ENCODE peak calls at places on chromosome 15, in five cellular contexts. One of them, this sample, is unnamed. For H3K27me3, the result is how much of the 10 kb centered on the place peaks cover.

GRCh38 chr15:72961326-72961725 is 90.9 kb upstream of the NEO1 start:
- DNase-seq in HepG2: no peak
- DNase-seq in tibial nerve: no peak
- DNase-seq in H1: no peak
- DNase-seq in transverse colon: peak
- DNase-seq in this sample: no peak

GRCh38 chr15:58146734-58147133 is 8.6 kb downstream of the AQP9 start:
- DNase-seq in HepG2: no peak
- DNase-seq in tibial nerve: no peak
- DNase-seq in H1: no peak
- DNase-seq in transverse colon: no peak
- DNase-seq in this sample: no peak

GRCh38 chr15:91342091-91342490 is 242.0 kb downstream of the SV2B start:
- DNase-seq in H1: no peak
- DNase-seq in tibial nerve: no peak
- DNase-seq in transverse colon: no peak
- DNase-seq in HepG2: no peak
- DNase-seq in this sample: no peak

GRCh38 chr15:36911322-36911944 is 188.9 kb downstream of the MEIS2 start:
- DNase-seq in HepG2: peak
- DNase-seq in transverse colon: no peak
- DNase-seq in H1: no peak
- DNase-seq in tibial nerve: no peak
- DNase-seq in this sample: no peak

GRCh38 chr15:65192016-65192415 is 6.9 kb upstream of the CLPX start:
- DNase-seq in transverse colon: no peak
- DNase-seq in HepG2: peak
- DNase-seq in H1: no peak
- DNase-seq in tibial nerve: no peak
- DNase-seq in this sample: peak

GRCh38 chr15:37204698-37205097 is 104.3 kb upstream of the MEIS2 start:
- DNase-seq in HepG2: no peak
- DNase-seq in transverse colon: no peak
- DNase-seq in tibial nerve: no peak
- DNase-seq in H1: no peak
- DNase-seq in this sample: no peak

GRCh38 chr15:25501828-25502446 is 63.1 kb upstream of the UBE3A start:
- DNase-seq in HepG2: peak
- DNase-seq in tibial nerve: no peak
- DNase-seq in H1: no peak
- DNase-seq in transverse colon: no peak
- DNase-seq in this sample: no peak

GRCh38 chr15:74041777-74042435 is 40.4 kb downstream of the GOLGA6A start:
- DNase-seq in tibial nerve: no peak
- DNase-seq in transverse colon: no peak
- DNase-seq in H1: no peak
- DNase-seq in HepG2: no peak
- DNase-seq in this sample: no peak

GRCh38 chr15:79283252-79284048 is 928 bp downstream of the ANKRD34C start:
- DNase-seq in transverse colon: no peak
- DNase-seq in HepG2: no peak
- DNase-seq in H1: no peak
- DNase-seq in tibial nerve: no peak
- DNase-seq in this sample: no peak

GRCh38 chr15:40930430-40931299 is 1.5 kb downstream of the DLL4 start:
- DNase-seq in HepG2: peak
- DNase-seq in H1: no peak
- DNase-seq in transverse colon: peak
- DNase-seq in tibial nerve: no peak
- DNase-seq in this sample: no peak

GRCh38 chr15:42267286-42267685 is 5.7 kb upstream of the GANC start:
- DNase-seq in H1: no peak
- DNase-seq in tibial nerve: no peak
- DNase-seq in HepG2: no peak
- DNase-seq in transverse colon: no peak
- DNase-seq in this sample: no peak

GRCh38 chr15:45456212-45457106 is 66.1 kb downstream of the SLC30A4 start:
- DNase-seq in tibial nerve: no peak
- DNase-seq in H1: no peak
- DNase-seq in HepG2: peak
- DNase-seq in transverse colon: peak
- DNase-seq in this sample: peak

GRCh38 chr15:55999635-56000034 is 6.2 kb upstream of the NEDD4 start:
- DNase-seq in transverse colon: no peak
- DNase-seq in H1: no peak
- DNase-seq in HepG2: no peak
- DNase-seq in tibial nerve: no peak
- DNase-seq in this sample: no peak

GRCh38 chr15:67013696-67014095 is 51.7 kb upstream of the SMAD3 start:
- DNase-seq in H1: no peak
- DNase-seq in tibial nerve: no peak
- DNase-seq in transverse colon: no peak
- DNase-seq in HepG2: no peak
- DNase-seq in this sample: no peak

GRCh38 chr15:69664572-69665326 is 212.1 kb downstream of the RPLP1 start:
- DNase-seq in HepG2: no peak
- DNase-seq in transverse colon: no peak
- DNase-seq in H1: no peak
- DNase-seq in tibial nerve: no peak
- DNase-seq in this sample: no peak
- H3K27me3 ChIP-seq in HepG2: half or more
- H3K27me3 ChIP-seq in transverse colon: under half
- H3K27me3 ChIP-seq in H1: under half
- H3K27me3 ChIP-seq in tibial nerve: under half
- H3K27me3 ChIP-seq in this sample: under half

DNA sequence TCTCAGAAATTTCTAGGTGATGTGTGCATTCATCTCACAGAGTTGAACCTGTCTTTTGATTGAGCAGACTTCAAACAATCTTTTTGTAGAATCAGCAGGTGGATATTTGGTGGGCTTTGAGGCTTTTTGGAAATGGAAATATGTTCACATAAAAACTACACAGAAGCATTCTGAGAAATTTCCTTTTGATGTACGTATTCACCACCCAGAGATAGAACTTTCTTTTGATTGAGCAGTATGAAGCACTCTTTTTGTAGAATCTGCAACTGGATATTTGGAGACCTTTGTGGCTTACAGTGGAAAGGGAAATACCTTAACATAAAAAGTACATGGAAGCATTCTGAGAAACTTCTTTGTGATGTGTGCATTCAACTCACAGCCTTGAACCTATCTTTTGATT is 3515.0 kb downstream of the GOLGA6L6 start:
- DNase-seq in HepG2: no peak
- DNase-seq in H1: no peak
- DNase-seq in transverse colon: no peak
- DNase-seq in tibial nerve: no peak
- DNase-seq in this sample: no peak
- H3K27ac ChIP-seq in HepG2: no peak
- H3K27ac ChIP-seq in H1: no peak
- H3K27ac ChIP-seq in transverse colon: no peak
- H3K27ac ChIP-seq in tibial nerve: no peak
- H3K27ac ChIP-seq in this sample: no peak

DNA sequence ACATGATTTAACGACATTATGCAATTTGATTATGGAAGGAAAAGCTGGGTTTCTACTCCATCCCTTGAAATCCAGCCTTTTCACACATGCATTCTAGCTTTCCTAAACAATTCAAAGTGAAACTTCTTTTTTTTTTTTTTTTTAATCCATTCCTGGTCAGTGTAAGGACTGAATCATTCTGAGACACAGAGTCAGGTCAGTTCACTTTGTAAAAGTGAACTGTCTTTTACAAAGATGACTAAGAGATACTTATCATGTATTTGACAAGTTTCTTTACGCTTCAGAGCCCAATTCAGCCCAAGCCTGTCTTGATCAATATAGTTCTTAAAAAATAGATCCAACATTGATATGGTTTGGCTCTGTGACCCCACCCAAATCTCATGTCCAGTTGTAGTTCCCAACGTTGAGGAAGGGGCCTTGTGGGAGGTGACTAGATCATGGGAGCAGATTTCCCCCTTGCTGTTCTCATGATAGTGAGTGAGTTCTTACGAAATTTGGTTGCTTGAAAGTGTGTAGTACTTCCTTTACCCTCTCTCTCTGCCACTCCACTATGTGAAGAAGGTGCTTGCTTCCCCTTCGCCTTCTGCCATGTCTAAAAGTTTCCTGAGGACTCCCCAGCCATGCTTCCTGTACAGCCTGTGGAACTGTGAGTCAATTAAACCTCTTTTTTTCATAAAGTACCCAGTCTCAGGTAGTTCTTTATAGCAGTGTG is 345.6 kb upstream of the THBS1 start:
- DNase-seq in H1: no peak
- DNase-seq in tibial nerve: no peak
- DNase-seq in HepG2: no peak
- DNase-seq in transverse colon: no peak
- DNase-seq in this sample: no peak
- TF ChIP-seq EP300 in H1: no peak
- TF ChIP-seq EP300 in tibial nerve: no peak
- TF ChIP-seq EP300 in HepG2: no peak
- TF ChIP-seq EP300 in transverse colon: no peak
- TF ChIP-seq EP300 in this sample: no peak

DNA sequence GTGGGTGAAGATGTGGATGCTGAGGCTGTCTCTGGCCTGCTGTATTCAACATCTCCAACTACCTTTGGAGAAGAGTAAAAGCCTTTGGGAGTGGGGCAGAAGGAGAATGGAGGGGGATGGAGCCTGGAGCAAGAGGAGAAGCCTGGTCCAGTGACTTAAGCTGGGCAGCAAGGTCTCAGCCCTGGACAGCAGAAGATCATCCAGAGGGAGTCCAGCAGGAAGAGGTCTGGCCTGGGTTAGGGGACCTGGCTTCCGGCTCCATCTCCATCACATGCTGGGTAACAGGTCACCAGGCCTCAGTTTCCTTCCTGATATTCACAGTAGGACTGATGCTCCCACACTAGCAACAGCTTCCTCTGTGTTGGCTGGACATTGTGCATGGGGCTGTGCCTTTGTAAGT is 3.8 kb upstream of the ISL2 start:
- DNase-seq in H1: no peak
- DNase-seq in transverse colon: no peak
- DNase-seq in HepG2: no peak
- DNase-seq in tibial nerve: no peak
- DNase-seq in this sample: no peak
- H3K27me3 ChIP-seq in H1: under half
- H3K27me3 ChIP-seq in transverse colon: half or more
- H3K27me3 ChIP-seq in HepG2: under half
- H3K27me3 ChIP-seq in tibial nerve: half or more
- H3K27me3 ChIP-seq in this sample: under half

DNA sequence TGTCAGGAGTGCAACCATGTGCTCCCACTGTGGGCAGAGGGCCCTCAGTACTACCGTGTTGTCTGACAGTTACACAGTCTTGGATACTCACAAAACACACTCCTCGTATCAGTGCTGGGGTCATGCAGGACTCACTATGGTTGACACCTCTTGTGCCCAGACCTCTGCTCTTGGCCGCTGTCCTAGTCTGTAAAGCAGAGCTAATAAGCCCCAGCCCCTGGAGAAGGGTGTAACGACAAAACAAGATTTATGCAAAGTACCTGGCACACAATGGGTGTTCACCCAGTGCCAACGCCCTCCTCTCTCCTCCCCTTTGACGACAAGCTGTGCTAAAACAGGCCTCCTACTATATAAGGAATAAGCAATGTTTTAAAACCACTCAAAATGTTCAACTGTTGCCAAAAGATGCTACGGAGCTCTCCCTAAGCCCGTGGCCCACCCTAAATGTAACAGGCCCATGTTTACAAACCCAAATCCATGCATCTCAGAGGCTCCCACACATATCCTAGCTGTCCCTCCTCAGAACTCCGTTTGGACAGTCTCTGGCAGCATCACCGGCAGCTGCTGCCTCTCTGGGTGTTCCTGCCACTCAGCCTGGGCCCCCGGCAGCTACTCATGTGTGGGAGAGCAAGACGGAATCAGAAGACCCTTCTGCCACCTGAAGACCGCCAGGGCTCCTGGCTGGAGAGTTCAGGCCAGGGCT is 65.8 kb downstream of the MRPL46 start:
- DNase-seq in tibial nerve: no peak
- DNase-seq in transverse colon: no peak
- DNase-seq in HepG2: no peak
- DNase-seq in H1: no peak
- DNase-seq in this sample: no peak
- H3K27ac ChIP-seq in tibial nerve: no peak
- H3K27ac ChIP-seq in transverse colon: peak
- H3K27ac ChIP-seq in HepG2: no peak
- H3K27ac ChIP-seq in H1: no peak
- H3K27ac ChIP-seq in this sample: peak

GRCh38 chr15:70293138-70293537 is 195.4 kb upstream of the TLE3 start:
- DNase-seq in HepG2: no peak
- DNase-seq in tibial nerve: no peak
- DNase-seq in transverse colon: no peak
- DNase-seq in H1: no peak
- DNase-seq in this sample: no peak

GRCh38 chr15:70292511-70292760 is 194.7 kb upstream of the TLE3 start:
- DNase-seq in HepG2: no peak
- DNase-seq in transverse colon: no peak
- DNase-seq in tibial nerve: no peak
- DNase-seq in H1: no peak
- DNase-seq in this sample: no peak

GRCh38 chr15:70291295-70291694 is 193.6 kb upstream of the TLE3 start:
- DNase-seq in tibial nerve: no peak
- DNase-seq in HepG2: no peak
- DNase-seq in H1: no peak
- DNase-seq in transverse colon: no peak
- DNase-seq in this sample: no peak

GRCh38 chr15:70290708-70291107 is 193.0 kb upstream of the TLE3 start:
- DNase-seq in HepG2: no peak
- DNase-seq in tibial nerve: no peak
- DNase-seq in transverse colon: no peak
- DNase-seq in H1: no peak
- DNase-seq in this sample: no peak

DNA sequence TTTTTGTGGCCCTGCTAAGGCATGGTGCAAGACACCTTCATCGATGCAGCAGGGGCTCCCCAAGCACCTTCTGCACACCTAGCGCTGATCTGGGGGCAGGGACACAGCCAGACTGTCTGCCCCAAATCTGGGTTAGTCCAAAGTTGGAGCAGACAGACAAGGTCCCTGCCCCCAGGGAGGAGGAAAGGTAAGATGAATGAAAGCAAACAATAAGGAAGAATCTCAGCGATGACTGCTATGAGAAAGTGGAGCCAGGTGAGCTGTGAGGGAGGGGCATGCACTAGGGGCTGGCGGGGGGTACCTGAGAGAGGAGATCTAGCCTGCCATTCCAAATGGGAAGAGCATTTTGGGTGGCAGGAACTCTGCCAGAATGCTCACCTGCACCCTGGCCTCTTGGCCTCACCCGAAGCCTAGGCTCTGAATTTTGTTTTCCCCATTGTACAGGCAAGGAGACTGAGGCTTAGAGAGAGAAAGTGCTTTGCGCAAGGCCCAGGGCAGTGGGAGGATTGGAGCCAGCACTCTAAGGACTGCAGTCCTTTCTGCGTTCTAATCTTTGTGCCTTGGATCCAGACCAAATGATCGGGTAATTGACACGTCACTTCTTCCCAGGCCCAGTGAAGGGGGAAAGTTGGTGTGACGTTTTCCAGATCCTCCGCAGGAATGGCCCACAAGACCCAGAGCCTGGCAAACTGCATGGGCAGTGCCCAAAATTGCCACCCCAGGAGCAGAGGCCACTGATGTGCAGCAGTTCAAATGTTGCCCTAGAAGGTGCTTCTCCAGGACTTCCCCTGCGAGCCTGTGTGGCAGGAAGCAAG is 194.2 kb upstream of the TLE3 start:
- DNase-seq in HepG2: no peak
- DNase-seq in tibial nerve: no peak
- DNase-seq in transverse colon: no peak
- DNase-seq in H1: no peak
- DNase-seq in this sample: no peak
- TF ChIP-seq EP300 in HepG2: no peak
- TF ChIP-seq EP300 in tibial nerve: no peak
- TF ChIP-seq EP300 in transverse colon: no peak
- TF ChIP-seq EP300 in H1: no peak
- TF ChIP-seq EP300 in this sample: no peak